ENCODE peak calls at places on chromosome 14, in four cellular contexts. F, Y, Z and W are unnamed samples.

GRCh38 chr14:105292810-105293711 is 7.7 kb downstream of the BRF1 start:
- DNase-seq in Z (no peak), Y (no peak), F (no peak), W (no peak)

GRCh38 chr14:42140831-42141279 is 534.2 kb downstream of the LRFN5 start:
- DNase-seq in F (no peak), Z (no peak), Y (no peak), W (no peak)

GRCh38 chr14:102540310-102541028 is 30.9 kb upstream of the ANKRD9 start:
- DNase-seq in Y (peak; percentile 80), F (no peak), Z (no peak), W (no peak)

GRCh38 chr14:51188566-51189185 is 51.4 kb upstream of the TMX1 start:
- DNase-seq in Y (no peak), Z (no peak), F (no peak), W (no peak)

GRCh38 chr14:31749275-31749674 is 188.1 kb downstream of the NUBPL start:
- DNase-seq in F (no peak), Y (no peak), Z (no peak), W (no peak)

GRCh38 chr14:48937796-48938195 is 648.4 kb downstream of the RPS29 start:
- DNase-seq in Y (no peak), Z (no peak), F (no peak), W (no peak)

GRCh38 chr14:75277796-75278421 is 719 bp upstream of the FOS start:
- DNase-seq in F (no peak), Y (no peak), Z (no peak), W (no peak)

GRCh38 chr14:54299393-54300363 is 97.1 kb upstream of the CDKN3 start:
- DNase-seq in Z (no peak), Y (peak; percentile 28), F (no peak), W (no peak)

GRCh38 chr14:89603938-89604480 is 187.0 kb upstream of the FOXN3 start:
- DNase-seq in Y (no peak), Z (no peak), F (no peak), W (no peak)

GRCh38 chr14:61403411-61403810 is 82.0 kb downstream of the PRKCH start:
- DNase-seq in F (no peak), Z (no peak), Y (no peak), W (no peak)

GRCh38 chr14:87332001-87332400 is 661.0 kb downstream of the GALC start:
- DNase-seq in F (no peak), Y (no peak), Z (no peak), W (no peak)

DNA sequence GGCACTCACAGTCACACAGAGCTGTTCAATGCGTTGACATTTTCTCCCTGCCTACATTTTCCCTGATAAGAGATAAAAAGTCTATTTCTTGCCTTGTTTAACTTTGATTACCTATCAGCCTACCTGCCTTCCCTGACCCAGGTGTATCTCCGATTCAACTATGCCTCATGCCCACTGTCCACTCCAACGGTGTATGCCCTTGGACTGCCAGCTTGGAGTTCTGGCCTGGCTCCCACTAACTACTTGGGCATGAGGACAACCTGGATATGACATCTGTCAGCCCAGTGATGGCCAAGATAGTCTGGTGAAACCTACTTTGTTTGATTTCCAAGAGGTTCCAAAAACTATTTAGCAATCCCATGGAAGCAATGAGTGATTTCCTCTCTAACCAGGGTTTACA is 93.0 kb upstream of the PELI2 start:
- DNase-seq in Y (no peak), F (no peak), Z (no peak), W (no peak)
- TF ChIP-seq JUN in Y (no peak), F (no peak), Z (no peak), W (no peak)

GRCh38 chr14:95098984-95099599 is 58.2 kb downstream of the DICER1 start:
- DNase-seq in Y (peak; percentile 22), F (peak; percentile 55), Z (peak; percentile 30), W (no peak)

GRCh38 chr14:95096476-95096875 is 60.9 kb downstream of the DICER1 start:
- DNase-seq in F (no peak), Z (no peak), Y (no peak), W (no peak)

GRCh38 chr14:95101736-95102677 is 55.3 kb downstream of the DICER1 start:
- DNase-seq in F (no peak), Y (no peak), Z (no peak), W (no peak)

GRCh38 chr14:95095991-95096390 is 61.3 kb downstream of the DICER1 start:
- DNase-seq in Y (no peak), Z (no peak), F (no peak), W (no peak)

GRCh38 chr14:95097385-95097784 is 59.9 kb downstream of the DICER1 start:
- DNase-seq in F (no peak), Y (no peak), Z (no peak), W (no peak)
- TF ChIP-seq MAX in F (no peak), Y (no peak), Z (no peak), W (no peak)

DNA sequence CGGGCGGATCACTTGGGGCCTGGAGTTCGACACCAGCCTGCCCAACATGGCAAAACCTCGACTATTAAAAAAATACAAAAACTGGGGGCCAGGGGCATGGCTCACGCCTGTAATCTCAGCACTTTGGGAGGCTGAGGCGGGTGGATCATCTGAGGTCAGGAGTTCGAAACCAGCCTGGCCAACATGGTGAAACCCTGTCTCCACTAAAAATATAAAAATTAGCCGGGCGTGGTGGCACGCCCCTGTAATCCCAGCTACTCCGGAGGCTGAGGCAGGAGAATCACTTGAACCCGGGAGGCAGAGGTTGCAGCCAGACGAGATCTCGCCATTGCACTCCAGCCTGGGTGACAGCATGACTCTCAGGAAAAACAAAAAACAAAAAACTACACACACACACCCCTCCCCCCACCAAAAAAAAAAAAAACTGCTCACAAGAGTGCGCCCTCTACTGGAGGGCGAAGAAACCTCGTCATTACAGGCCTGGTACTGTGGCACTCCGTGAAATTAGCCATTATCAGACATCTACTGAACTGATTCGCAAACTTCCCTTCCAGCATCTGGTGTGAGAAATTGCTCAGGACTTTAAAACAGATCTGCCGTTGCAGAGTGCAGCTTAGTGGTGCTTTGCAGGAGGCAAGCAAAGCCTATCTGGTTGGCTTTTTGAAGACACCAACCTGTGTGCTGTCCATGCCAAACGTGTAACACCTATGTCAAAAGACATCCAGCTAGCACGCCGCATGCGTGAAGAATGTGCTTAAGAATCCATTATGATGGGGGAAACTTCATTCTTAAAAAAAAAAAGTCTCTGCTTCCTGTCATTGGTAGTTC is 7.7 kb downstream of the PPP1R3E start:
- DNase-seq in F (peak; percentile 28), Y (peak; percentile 77), Z (peak; percentile 41), W (no peak)
- TF ChIP-seq ATF3 in F (no peak), Y (no peak), Z (no peak), W (no peak)

DNA sequence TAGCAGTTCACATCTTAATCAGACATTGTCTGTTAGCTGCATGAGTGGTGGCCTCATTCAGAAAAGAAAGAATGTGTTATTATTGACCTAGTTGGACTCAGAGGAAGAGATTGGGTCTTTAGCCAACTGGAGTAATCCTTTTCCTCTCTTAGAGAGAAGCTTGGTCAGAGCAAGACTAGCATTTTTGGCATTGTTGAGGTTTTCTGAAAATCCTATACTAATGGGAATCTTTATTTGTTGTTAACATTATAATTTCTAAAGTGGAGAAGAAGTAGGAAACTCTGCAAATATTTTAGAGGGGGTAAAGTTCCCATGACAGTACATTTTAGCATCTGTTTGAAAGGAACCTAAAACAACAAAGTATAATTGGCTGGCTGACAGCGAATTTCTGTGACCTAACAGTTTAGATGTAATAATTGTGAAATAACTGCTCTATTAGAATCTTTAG is 9.7 kb downstream of the TOX4 start:
- DNase-seq in Y (no peak), F (no peak), Z (no peak), W (no peak)
- TF ChIP-seq JUN in Y (no peak), F (no peak), Z (no peak), W (no peak)

GRCh38 chr14:70357557-70357956 is 1.9 kb downstream of the COX16 start:
- DNase-seq in Z (no peak), Y (no peak), F (no peak), W (no peak)

GRCh38 chr14:70361893-70362292 is 2.4 kb upstream of the COX16 start:
- DNase-seq in Z (no peak), Y (no peak), F (no peak), W (no peak)

GRCh38 chr14:70357985-70358384 is 1.5 kb downstream of the COX16 start:
- DNase-seq in Z (no peak), Y (no peak), F (no peak), W (no peak)

GRCh38 chr14:70358631-70359030 is 852 bp downstream of the COX16 start:
- DNase-seq in Y (no peak), Z (peak; percentile 3), F (no peak), W (no peak)

DNA sequence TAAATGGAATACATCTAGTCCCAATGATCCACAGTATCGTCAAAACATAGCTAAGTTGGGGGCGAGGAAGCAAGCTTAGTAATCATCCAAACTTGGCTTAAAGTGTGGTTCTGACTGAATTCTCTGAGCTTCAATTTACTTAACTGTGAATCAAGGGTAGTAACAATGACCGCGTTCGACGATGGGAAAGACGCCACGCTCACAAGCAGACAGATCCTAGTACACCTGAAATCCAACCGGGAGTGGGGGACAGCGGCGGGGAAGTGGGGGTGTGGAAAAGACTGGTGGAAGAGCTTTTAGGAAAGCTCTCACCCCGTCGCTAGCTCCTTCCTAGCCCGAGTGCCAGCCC is 433 bp downstream of the COX16 start:
- DNase-seq in Z (no peak), F (no peak), Y (no peak), W (no peak)
- TF ChIP-seq MAX in Z (no peak), F (no peak), Y (no peak), W (no peak)

GRCh38 chr14:90985601-90986242 is 74.7 kb downstream of the RPS6KA5 start:
- DNase-seq in Z (no peak), Y (no peak), F (no peak), W (no peak)

GRCh38 chr14:90983560-90983959 is 76.9 kb downstream of the RPS6KA5 start:
- DNase-seq in Z (no peak), F (no peak), Y (no peak), W (no peak)

GRCh38 chr14:90987140-90987539 is 73.3 kb downstream of the RPS6KA5 start:
- DNase-seq in Y (no peak), Z (no peak), F (no peak), W (no peak)

GRCh38 chr14:90981658-90982057 is 78.8 kb downstream of the RPS6KA5 start:
- DNase-seq in Y (no peak), Z (no peak), F (no peak), W (no peak)

GRCh38 chr14:90986510-90986909 is 73.9 kb downstream of the RPS6KA5 start:
- DNase-seq in Z (no peak), Y (no peak), F (no peak), W (no peak)
- TF ChIP-seq ATF3 in Z (no peak), Y (no peak), F (no peak), W (no peak)